ENCODE peak calls at places on chromosome 18, in ten cellular contexts. B is IMR-90, U is K562, C is upper lobe of left lung, V is stomach, M is adrenal gland, J is A549, O is tibial nerve, A is testis, D is right lobe of liver. F is an unnamed sample.

GRCh38 chr18:49175071-49175470 is 224.3 kb upstream of the SMAD7 start:
- DNase-seq in V (no peak), U (no peak), D (no peak), O (no peak), M (no peak), J (no peak), B (no peak), A (no peak), C (no peak), F (no peak)

GRCh38 chr18:48996901-48997463 is 46.2 kb upstream of the SMAD7 start:
- DNase-seq in V (no peak), J (peak; percentile 64), B (peak; percentile 81), D (no peak), M (no peak), A (no peak), C (no peak), O (no peak), U (no peak), F (no peak)

GRCh38 chr18:79366177-79367094 is 29.3 kb upstream of the NFATC1 start:
- DNase-seq in B (peak; percentile 95), O (no peak), V (no peak), U (no peak), C (no peak), D (no peak), J (no peak), M (no peak), A (no peak), F (no peak)

GRCh38 chr18:59813942-59814341 is 85.9 kb upstream of the PMAIP1 start:
- DNase-seq in D (no peak), J (no peak), O (no peak), V (no peak), C (no peak), U (no peak), A (no peak), M (no peak), B (peak; percentile 54), F (no peak)

GRCh38 chr18:33282709-33283333 is 157.7 kb downstream of the CCDC178 start:
- DNase-seq in M (no peak), V (no peak), J (no peak), A (no peak), C (peak; percentile 20), O (no peak), U (no peak), D (no peak), B (no peak), F (no peak)

GRCh38 chr18:8839285-8839684 is 133.9 kb downstream of the MTCL1 start:
- DNase-seq in B (no peak), M (no peak), D (no peak), V (peak; percentile 76), U (no peak), A (no peak), O (no peak), C (no peak), J (no peak), F (no peak)

GRCh38 chr18:6714027-6714426 is 15.5 kb upstream of the ARHGAP28 start:
- DNase-seq in B (no peak), D (no peak), O (no peak), V (no peak), U (no peak), M (no peak), A (no peak), J (no peak), C (no peak), F (no peak)

GRCh38 chr18:46398005-46398404 is 259.0 kb downstream of the LOXHD1 start:
- DNase-seq in B (no peak), C (no peak), D (no peak), M (no peak), A (no peak), V (no peak), J (no peak), U (no peak), O (no peak), F (no peak)

GRCh38 chr18:77651441-77651840 is 401.8 kb downstream of the GALR1 start:
- DNase-seq in A (no peak), M (no peak), O (no peak), V (no peak), C (peak; percentile 66), B (no peak), D (no peak), U (no peak), J (no peak), F (no peak)

DNA sequence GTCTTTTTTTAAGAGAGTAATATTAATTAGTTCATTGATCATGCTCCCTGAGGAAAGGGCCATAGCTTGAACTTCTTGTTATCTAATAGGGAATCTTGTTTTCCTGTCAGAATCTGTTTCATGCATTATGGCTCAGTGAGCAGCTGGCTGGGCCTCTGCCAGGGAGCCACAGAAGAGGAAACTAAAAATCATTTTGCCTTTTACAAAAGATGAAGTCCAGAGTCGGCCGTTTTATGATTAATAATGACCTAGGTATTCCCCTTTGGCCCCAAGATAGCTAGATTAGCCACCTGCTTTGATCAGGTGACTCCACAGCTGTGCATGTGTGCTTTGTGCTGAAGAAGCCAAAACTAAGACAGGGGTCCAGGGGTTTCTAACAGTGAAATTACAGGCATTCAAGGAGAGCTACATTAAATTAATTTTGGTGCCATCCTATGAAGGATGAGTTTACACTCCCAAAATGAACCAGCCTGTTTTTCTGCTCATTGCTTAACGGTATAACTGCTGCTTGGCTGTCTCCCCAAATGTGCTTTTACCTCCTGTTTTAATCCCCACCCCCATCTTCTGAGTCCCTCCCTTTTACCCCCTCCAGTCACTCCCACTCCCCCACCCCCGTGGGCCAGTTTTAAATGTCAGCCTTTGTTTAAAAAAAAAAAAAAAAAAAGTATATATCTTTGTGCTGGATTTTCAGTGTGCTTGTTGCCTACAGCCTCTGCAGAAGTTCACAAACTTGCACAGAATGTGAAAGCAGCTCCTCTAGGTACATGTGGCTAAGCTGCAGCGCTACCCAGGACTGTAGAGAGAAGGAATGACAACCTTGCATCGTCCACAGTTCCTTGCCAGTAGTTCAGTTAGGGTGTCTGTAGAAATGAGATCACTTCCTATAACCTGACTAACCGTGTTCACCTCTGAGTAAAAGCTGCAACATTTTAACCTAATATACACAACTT is 93.1 kb downstream of the CABLES1 start:
- DNase-seq in B (peak; percentile 75), U (no peak), O (no peak), A (no peak), D (no peak), M (no peak), J (no peak), C (no peak), V (no peak), F (peak; percentile 31)
- TF ChIP-seq POLR2A in B (no peak), U (no peak), O (no peak), A (no peak), D (no peak), M (no peak), J (no peak), C (no peak), V (no peak), F (no peak)

DNA sequence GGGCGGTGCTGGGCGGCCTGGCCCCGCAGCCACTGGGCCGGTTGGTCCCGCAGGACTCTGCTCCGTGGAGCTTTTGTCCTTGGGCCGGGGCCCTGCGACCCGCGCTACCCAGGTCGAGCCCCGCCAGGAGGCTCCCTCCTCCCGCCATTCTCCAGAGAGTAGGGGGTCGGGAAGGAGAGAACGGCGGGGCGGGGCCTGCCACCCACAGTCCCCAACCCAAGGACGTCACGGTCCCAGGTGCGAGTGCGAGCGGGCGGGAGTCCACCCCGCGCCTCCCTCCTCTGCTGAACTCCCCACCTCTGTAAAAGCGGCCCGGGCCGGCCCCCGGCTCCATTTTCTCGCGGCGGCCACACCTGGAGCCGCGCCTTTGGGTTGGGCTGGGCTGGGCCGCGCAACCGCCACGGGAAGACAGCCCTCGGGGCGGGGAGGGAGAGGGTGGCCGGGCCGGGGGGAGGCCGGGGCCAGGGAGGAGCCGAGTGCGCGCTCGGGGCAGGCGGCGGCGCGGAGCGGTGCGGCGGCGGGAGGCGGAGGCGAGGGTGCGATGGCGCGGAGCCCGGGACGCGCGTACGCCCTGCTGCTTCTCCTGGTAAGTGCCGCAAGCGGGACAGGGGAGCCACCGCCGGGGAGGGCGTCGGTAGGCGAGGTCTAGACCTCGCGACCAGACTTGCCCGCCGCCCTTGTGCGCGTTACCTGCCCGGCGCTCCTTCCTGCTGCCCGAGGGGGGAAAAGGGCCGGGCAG is at the start of gene DSG2:
- DNase-seq in D (peak; percentile 90), M (peak; percentile 40), O (no peak), U (peak; percentile 83), A (peak; percentile 44), B (no peak), C (peak; percentile 95), V (peak; percentile 86), J (peak; percentile 54), F (peak; percentile 92)
- TF ChIP-seq POLR2A in D (peak; percentile 71), M (no peak), O (no peak), U (peak; percentile 75), A (no peak), B (no peak), C (no peak), V (no peak), J (peak; percentile 65), F (peak; percentile 87)

DNA sequence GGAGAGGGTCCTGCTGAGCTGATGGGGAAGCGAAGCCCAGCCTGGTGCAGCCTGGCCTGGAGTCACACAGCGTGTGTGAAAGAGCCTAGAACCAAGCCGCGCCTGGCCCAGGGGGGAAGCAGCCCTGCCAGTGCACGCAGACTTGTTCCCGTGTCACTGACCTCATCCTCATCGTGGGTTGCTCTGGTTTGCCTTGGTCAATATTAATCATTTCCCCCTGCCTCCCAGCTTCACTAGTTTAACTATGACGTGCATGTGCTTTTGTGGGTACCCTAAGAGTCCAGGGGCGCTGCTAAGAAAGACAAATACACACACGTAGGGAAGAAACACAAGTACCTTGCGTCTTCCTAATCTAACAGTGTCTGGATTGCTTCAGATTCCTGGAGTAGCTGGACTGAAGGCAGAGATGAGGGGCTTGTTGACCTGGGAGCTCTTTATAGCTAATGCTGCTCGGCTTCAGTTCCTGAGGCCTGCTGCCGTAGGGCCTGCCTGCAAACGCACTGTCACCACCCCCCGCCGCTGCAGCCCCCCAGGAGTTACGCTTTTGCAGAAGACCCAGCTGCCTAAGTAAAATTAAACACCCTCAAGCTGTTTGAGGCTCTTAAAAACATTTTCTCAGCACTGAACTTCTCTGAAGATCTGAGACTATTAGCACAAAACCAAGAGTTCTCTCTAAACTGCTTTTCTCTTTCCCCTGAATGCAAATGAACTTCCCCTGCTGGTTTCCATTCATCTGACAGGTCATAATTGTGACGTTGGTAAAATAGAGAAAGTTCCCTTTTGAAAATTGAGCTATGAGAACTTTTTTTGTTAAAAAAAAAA is 159.2 kb downstream of the FAM210A start:
- DNase-seq in A (peak; percentile 43), D (peak; percentile 69), J (no peak), U (no peak), C (peak; percentile 84), V (no peak), B (no peak), M (peak; percentile 58), O (peak; percentile 24), F (peak; percentile 47)
- TF ChIP-seq POLR2A in A (no peak), D (no peak), J (no peak), U (no peak), C (no peak), V (no peak), B (no peak), M (no peak), O (no peak), F (peak; percentile 12)

DNA sequence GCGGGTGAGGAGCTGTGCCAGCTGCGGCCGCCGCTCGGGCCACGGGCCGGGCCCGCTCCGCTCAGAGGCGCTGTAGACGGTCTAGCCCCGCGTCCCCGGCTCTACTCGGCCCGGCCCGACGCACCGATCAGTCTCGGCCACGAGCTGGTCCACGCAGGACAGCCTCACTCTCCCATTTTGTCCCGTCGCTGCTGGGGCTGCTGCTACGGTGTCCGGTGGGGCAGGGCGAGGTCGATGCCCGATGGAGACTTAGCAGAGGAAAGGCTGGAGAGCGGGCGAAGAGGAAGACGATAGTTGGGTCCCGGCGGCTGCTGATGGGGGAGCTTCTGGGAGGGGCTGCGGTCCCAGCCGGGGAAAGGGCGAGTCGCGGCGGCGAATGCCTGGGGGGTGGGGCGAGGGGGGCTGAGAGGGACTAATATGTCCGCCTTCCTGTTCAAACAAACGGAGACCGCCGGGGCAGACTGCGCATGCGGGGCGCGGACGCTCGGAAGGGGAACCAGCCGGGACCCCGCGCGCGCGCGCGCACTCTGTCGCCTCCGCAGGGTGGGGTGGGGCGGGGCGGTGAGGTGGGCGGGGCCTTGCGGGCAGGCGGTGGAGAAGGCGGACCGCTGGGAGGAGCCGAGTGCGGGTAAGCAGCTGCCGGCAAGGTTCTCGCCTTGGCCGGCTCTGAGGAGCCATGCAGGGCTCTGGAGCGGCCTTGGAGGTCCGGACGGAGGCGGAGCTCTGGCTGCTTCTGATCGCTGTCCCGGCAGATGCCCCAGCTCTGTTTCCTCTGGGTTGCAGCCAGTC is at the start of gene ROCK1:
- DNase-seq in D (peak; percentile 99), A (peak; percentile 97), B (peak; percentile 96), C (peak; percentile 100), U (peak; percentile 96), O (peak; percentile 94), V (peak; percentile 99), J (peak; percentile 70), M (peak; percentile 99), F (peak; percentile 99)
- TF ChIP-seq POLR2A in D (peak; percentile 69), A (peak; percentile 74), B (peak; percentile 79), C (peak; percentile 85), U (peak; percentile 65), O (peak; percentile 60), V (peak; percentile 21), J (peak; percentile 63), M (peak; percentile 97), F (peak; percentile 32)

F was measured in transverse colon.